ENCODE peak calls at places on chromosomes 11 and 22, in seven cellular contexts. S is cardiac muscle cell; L is mammary epithelial cell; G is OCI-LY7; B is effector memory CD4-positive, alpha-beta T cell; I is HCT116; F is upper lobe of right lung. R is an unnamed sample. For H3K4me1, the result is how much of the 10 kb centered on the place peaks cover.

GRCh38 chr11:123977731-123978347 is at the start of gene OR10S1:
- DNase-seq in S (no peak), L (peak), G (no peak), F (no peak), I (peak), B (no peak), R (no peak)

GRCh38 chr11:120180571-120181445 is 30.0 kb upstream of the OAF start:
- DNase-seq in L (peak), B (no peak), I (no peak), G (no peak), F (peak), S (no peak), R (no peak)

GRCh38 chr11:119298726-119299125 is 18.2 kb downstream of the MCAM start:
- DNase-seq in F (no peak), I (no peak), S (no peak), B (no peak), G (no peak), L (no peak), R (peak)

GRCh38 chr11:1825039-1825740 is 9.6 kb upstream of the SYT8 start:
- DNase-seq in S (peak), I (no peak), G (peak), B (no peak), L (no peak), F (peak), R (peak)

GRCh38 chr11:15097411-15097810 is 17.3 kb upstream of the INSC start:
- DNase-seq in B (no peak), F (no peak), S (no peak), G (no peak), L (peak), I (no peak), R (no peak)

GRCh38 chr11:64226507-64227051 is 505 bp downstream of the NUDT22 start:
- DNase-seq in L (peak), I (no peak), G (peak), B (peak), F (peak), S (no peak), R (peak)

GRCh38 chr11:121347094-121347493 is 54.5 kb downstream of the SC5D start:
- DNase-seq in L (no peak), F (no peak), I (no peak), G (no peak), B (no peak), S (no peak), R (no peak)

GRCh38 chr11:117919326-117920275 is 9.6 kb downstream of the TMPRSS13 start:
- DNase-seq in B (no peak), G (no peak), F (no peak), L (peak), I (no peak), S (no peak), R (no peak)

GRCh38 chr22:40210814-40211213 is 33.1 kb downstream of the TNRC6B start:
- DNase-seq in F (no peak), S (no peak), I (no peak), B (no peak), L (no peak), G (peak), R (no peak)

GRCh38 chr11:83035070-83035854 is 36.4 kb downstream of the RAB30 start:
- DNase-seq in G (peak), B (no peak), L (peak), S (no peak), F (no peak), I (no peak), R (no peak)

GRCh38 chr11:108895579-108896480 is 231.0 kb downstream of the DDX10 start:
- DNase-seq in F (no peak), I (no peak), B (no peak), L (peak), G (no peak), S (no peak), R (no peak)

GRCh38 chr11:101912823-101913284 is 2.0 kb upstream of the CEP126 start:
- DNase-seq in L (no peak), G (no peak), F (no peak), S (no peak), I (no peak), B (no peak), R (no peak)

GRCh38 chr11:111064118-111064517 is 181.4 kb upstream of the POU2AF2 start:
- DNase-seq in F (no peak), I (no peak), L (no peak), S (no peak), G (no peak), B (no peak), R (no peak)

GRCh38 chr22:46520880-46521279 is 16.5 kb downstream of the CELSR1 start:
- DNase-seq in F (peak), G (no peak), S (no peak), B (no peak), I (no peak), L (no peak), R (no peak)
- H3K4me1 ChIP-seq in F (under half), G (under half), S (under half), B (under half), I (under half), L (under half), R (under half)

DNA sequence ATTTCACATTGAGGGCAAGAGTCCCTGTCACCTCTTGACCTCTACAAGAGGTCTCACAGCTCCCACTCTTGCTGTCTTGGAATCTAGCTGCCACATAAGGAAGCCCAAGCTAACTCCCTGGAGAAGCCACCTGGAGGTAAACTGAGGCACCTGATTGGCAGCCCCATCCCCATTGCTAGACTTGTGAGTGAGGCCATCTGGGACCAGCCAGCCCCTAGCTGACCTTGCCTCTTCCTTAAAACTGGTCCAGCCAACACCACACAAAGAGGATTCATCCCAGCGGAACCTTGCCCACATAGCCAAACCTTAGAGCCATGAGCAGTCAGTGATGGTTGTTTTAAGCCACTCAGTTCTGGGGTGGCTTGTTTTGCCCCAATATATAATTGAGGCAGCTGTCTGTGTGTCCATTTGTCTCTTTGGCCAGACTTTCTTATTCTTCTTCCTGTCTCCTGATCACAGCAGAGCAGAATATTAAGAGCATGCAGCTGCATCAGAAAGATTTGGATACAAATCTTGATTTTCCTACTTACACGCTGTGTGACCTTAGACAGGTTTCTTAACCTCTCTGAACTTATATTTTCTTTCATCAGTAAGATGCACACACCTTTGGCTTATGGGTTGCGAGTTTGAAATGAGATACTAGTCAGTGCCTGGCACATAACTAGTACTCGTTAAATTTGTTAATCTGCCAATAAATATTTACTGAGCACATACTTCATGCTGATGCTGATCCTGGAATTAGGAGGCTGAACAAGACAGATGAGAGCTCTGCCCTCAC is 74.4 kb upstream of the TP53I11 start:
- DNase-seq in I (no peak), B (no peak), F (no peak), L (no peak), G (no peak), S (no peak), R (no peak)
- H3K4me1 ChIP-seq in I (under half), B (under half), F (under half), L (under half), G (under half), S (under half), R (half or more)

GRCh38 chr11:65304110-65304509 is 10.6 kb upstream of the CDC42EP2 start:
- DNase-seq in L (no peak), G (no peak), S (no peak), F (no peak), I (no peak), B (no peak), R (no peak)
- H3K4me1 ChIP-seq in L (under half), G (under half), S (under half), F (under half), I (under half), B (under half), R (under half)

GRCh38 chr11:65288706-65289536 is 25.7 kb upstream of the CDC42EP2 start:
- DNase-seq in B (no peak), S (peak), F (no peak), L (peak), I (no peak), G (no peak), R (peak)

GRCh38 chr11:65292866-65293265 is 21.8 kb upstream of the CDC42EP2 start:
- DNase-seq in F (no peak), L (no peak), I (no peak), B (no peak), G (no peak), S (no peak), R (no peak)

GRCh38 chr11:65290448-65291165 is 24.1 kb upstream of the CDC42EP2 start:
- DNase-seq in L (peak), S (peak), I (no peak), B (no peak), F (peak), G (no peak), R (peak)

GRCh38 chr11:65293909-65294381 is 20.7 kb upstream of the CDC42EP2 start:
- DNase-seq in S (no peak), G (no peak), F (no peak), L (no peak), B (no peak), I (no peak), R (peak)

GRCh38 chr11:65291613-65292012 is 23.1 kb upstream of the CDC42EP2 start:
- DNase-seq in B (no peak), G (no peak), F (no peak), L (no peak), S (no peak), I (no peak), R (no peak)
- H3K4me1 ChIP-seq in B (under half), G (under half), F (half or more), L (under half), S (under half), I (under half), R (half or more)

DNA sequence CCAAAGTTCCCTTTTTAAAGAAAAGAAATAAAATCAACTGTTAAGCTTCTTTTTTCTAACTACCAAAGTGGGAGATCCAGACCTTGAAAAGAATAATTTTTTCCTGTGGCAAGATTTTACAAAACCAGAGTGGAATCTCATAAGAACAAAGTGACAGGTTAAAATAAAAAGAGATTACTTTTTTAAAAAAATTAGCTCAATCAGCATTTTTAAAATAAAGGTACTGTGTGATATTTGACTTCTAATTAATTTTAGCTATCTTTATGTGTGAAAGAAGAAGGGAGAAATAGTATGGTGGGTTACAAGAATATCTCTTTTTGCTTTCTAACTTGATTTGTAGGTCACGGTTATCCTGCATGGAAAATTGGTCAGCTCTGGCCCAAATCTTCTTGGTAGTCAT is 92.8 kb upstream of the ALKBH3 start:
- DNase-seq in S (no peak), I (no peak), B (no peak), F (no peak), G (no peak), L (no peak), R (no peak)
- H3K4me1 ChIP-seq in S (under half), I (under half), B (under half), F (under half), G (under half), L (under half), R (under half)

R was measured in left ventricle myocardium inferior.